ENCODE peak calls at places on chromosomes 5 and 9, in five cellular contexts. A is iPS DF 6.9, S is uterus, E is HuH-7, U is hypothalamus. D is an unnamed sample.

GRCh38 chr5:137871571-137871970 is 3.9 kb downstream of the MYOT start:
- DNase-seq in A (no peak), S (no peak), E (no peak), U (no peak), D (no peak)

GRCh38 chr5:172525633-172526360 is 71.5 kb upstream of the SH3PXD2B start:
- DNase-seq in A (no peak), S (no peak), E (no peak), U (no peak), D (no peak)

GRCh38 chr5:143479394-143479793 is 75.9 kb upstream of the NR3C1 start:
- DNase-seq in A (no peak), S (no peak), E (no peak), U (no peak), D (no peak)

GRCh38 chr9:79263666-79264460 is 307.9 kb upstream of the TLE4 start:
- DNase-seq in A (no peak), S (no peak), E (no peak), U (no peak), D (no peak)

GRCh38 chr9:136050706-136051567 is 44.2 kb downstream of the NACC2 start:
- DNase-seq in A (no peak), S (no peak), E (no peak), U (no peak), D (peak; percentile 40)

GRCh38 chr9:28792736-28793135 is 1219.5 kb upstream of the C9orf72 start:
- DNase-seq in A (no peak), S (no peak), E (no peak), U (no peak), D (no peak)

GRCh38 chr5:34848230-34848629 is 9.3 kb downstream of the TTC23L start:
- DNase-seq in A (no peak), S (no peak), E (no peak), U (no peak), D (no peak)

GRCh38 chr5:96347502-96348292 is 85.4 kb downstream of the PCSK1 start:
- DNase-seq in A (no peak), S (no peak), E (no peak), U (no peak), D (no peak)

GRCh38 chr5:147509710-147510651 is at the start of gene DPYSL3:
- DNase-seq in A (peak; percentile 39), S (peak; percentile 79), E (peak; percentile 58), U (peak; percentile 43), D (peak; percentile 21)

GRCh38 chr5:171907731-171908343 is 98.6 kb downstream of the FBXW11 start:
- DNase-seq in A (peak; percentile 52), S (peak; percentile 51), E (peak; percentile 40), U (no peak), D (peak; percentile 30)

GRCh38 chr9:79603222-79603925 is 31.6 kb downstream of the TLE4 start:
- DNase-seq in A (no peak), S (no peak), E (no peak), U (no peak), D (no peak)

GRCh38 chr5:133890308-133890707 is 78.1 kb downstream of the C5orf15 start:
- DNase-seq in A (no peak), S (no peak), E (no peak), U (no peak), D (no peak)

GRCh38 chr5:16712600-16712999 is 95.8 kb upstream of the RETREG1 start:
- DNase-seq in A (no peak), S (no peak), E (no peak), U (no peak), D (no peak)

GRCh38 chr5:156559955-156560354 is 233.0 kb downstream of the SGCD start:
- DNase-seq in A (no peak), S (no peak), E (no peak), U (no peak), D (no peak)

GRCh38 chr9:129284607-129285291 is 106.7 kb upstream of the IER5L start:
- DNase-seq in A (no peak), S (no peak), E (no peak), U (no peak), D (no peak)

GRCh38 chr9:99353408-99353807 is 131.3 kb downstream of the SEC61B start:
- DNase-seq in A (no peak), S (peak; percentile 25), E (no peak), U (no peak), D (no peak)

GRCh38 chr9:90142580-90142979 is 500.0 kb downstream of the DIRAS2 start:
- DNase-seq in A (no peak), S (peak; percentile 17), E (peak; percentile 10), U (no peak), D (peak; percentile 36)

GRCh38 chr5:93676707-93677106 is 64.7 kb downstream of the POU5F2 start:
- DNase-seq in A (no peak), S (no peak), E (no peak), U (no peak), D (no peak)

GRCh38 chr5:149799119-149799623 is 69.1 kb downstream of the PPARGC1B start:
- DNase-seq in A (no peak), S (peak; percentile 85), E (peak; percentile 19), U (no peak), D (no peak)

GRCh38 chr9:129164246-129164930 is 13.7 kb downstream of the IER5L start:
- DNase-seq in A (no peak), S (peak; percentile 73), E (no peak), U (no peak), D (no peak)